ENCODE peak calls at places on chromosome 3, in nine cellular contexts. R is prostate gland, E is AG09309, O is transverse colon, C is fibroblast of lung, B is DND-41, M is AG04449, A is uterus, F is choroid plexus epithelial cell. D is an unnamed sample.

GRCh38 chr3:6962796-6963195 is 101.9 kb downstream of the GRM7 start:
- DNase-seq in B (no peak), R (no peak), M (no peak), O (no peak), F (no peak), E (no peak), A (no peak), C (no peak), D (no peak)

GRCh38 chr3:5271061-5271683 is 83.7 kb downstream of the EDEM1 start:
- DNase-seq in R (no peak), O (no peak), F (no peak), M (no peak), C (no peak), A (no peak), B (no peak), E (no peak), D (no peak)

GRCh38 chr3:123559040-123559861 is 25.6 kb downstream of the HACD2 start:
- DNase-seq in E (no peak), C (peak), A (no peak), F (peak), B (peak), M (no peak), O (no peak), R (peak), D (peak)

GRCh38 chr3:177758131-177758530 is 560.8 kb upstream of the TBL1XR1 start:
- DNase-seq in R (no peak), O (no peak), B (no peak), E (no peak), F (peak), A (no peak), C (peak), M (no peak), D (no peak)

GRCh38 chr3:107662586-107662985 is 139.8 kb downstream of the BBX start:
- DNase-seq in R (no peak), E (no peak), O (no peak), M (no peak), C (peak), A (no peak), B (no peak), F (peak), D (no peak)

GRCh38 chr3:149368201-149368849 is 9.1 kb downstream of the TM4SF1 start:
- DNase-seq in O (no peak), F (no peak), A (no peak), E (no peak), C (peak), M (no peak), R (no peak), B (no peak), D (no peak)

GRCh38 chr3:107753494-107753893 is 230.7 kb downstream of the BBX start:
- DNase-seq in B (peak), R (peak), O (peak), E (no peak), C (peak), A (peak), F (peak), M (no peak), D (peak)

GRCh38 chr3:127136024-127136600 is 56.8 kb upstream of the PRR23E start:
- DNase-seq in F (no peak), R (no peak), A (no peak), B (no peak), O (no peak), C (no peak), E (no peak), M (no peak), D (no peak)

GRCh38 chr3:13391308-13391707 is 28.8 kb downstream of the NUP210 start:
- DNase-seq in E (no peak), A (no peak), C (no peak), M (no peak), O (no peak), B (peak), F (no peak), R (no peak), D (no peak)

GRCh38 chr3:187689984-187690383 is 12.4 kb downstream of the RTP2 start:
- DNase-seq in R (no peak), M (no peak), A (no peak), F (peak), O (no peak), E (no peak), B (no peak), C (peak), D (no peak)

GRCh38 chr3:33395900-33396299 is 44.3 kb downstream of the UBP1 start:
- DNase-seq in E (no peak), C (no peak), A (no peak), M (no peak), B (no peak), R (no peak), O (no peak), F (no peak), D (no peak)

GRCh38 chr3:160486459-160486869 is 36.9 kb upstream of the TRIM59 start:
- DNase-seq in O (no peak), E (peak), C (peak), B (no peak), F (peak), M (no peak), A (no peak), R (no peak), D (peak)

GRCh38 chr3:194986208-194987043 is 284.5 kb downstream of the XXYLT1 start:
- DNase-seq in C (no peak), M (no peak), E (no peak), R (no peak), F (no peak), A (no peak), O (no peak), B (no peak), D (no peak)

GRCh38 chr3:27976933-27977332 is 254.8 kb upstream of the EOMES start:
- DNase-seq in O (no peak), C (peak), M (no peak), B (no peak), E (peak), A (no peak), F (peak), R (no peak), D (no peak)

GRCh38 chr3:195005251-195005620 is 265.7 kb downstream of the XXYLT1 start:
- DNase-seq in E (no peak), M (no peak), R (no peak), O (no peak), C (no peak), B (no peak), A (no peak), F (no peak), D (no peak)

GRCh38 chr3:33773627-33774026 is 24.8 kb upstream of the PDCD6IP start:
- DNase-seq in O (no peak), E (no peak), A (no peak), F (peak), M (peak), C (no peak), B (no peak), R (no peak), D (no peak)

GRCh38 chr3:73060302-73060723 is 1.1 kb upstream of the EBLN2 start:
- DNase-seq in R (no peak), E (peak), C (peak), B (no peak), A (no peak), O (no peak), F (peak), M (no peak), D (no peak)

GRCh38 chr3:141410861-141411771 is 42.8 kb downstream of the ZBTB38 start:
- DNase-seq in F (peak), R (no peak), M (no peak), E (no peak), B (no peak), O (peak), C (peak), A (no peak), D (no peak)

GRCh38 chr3:194387926-194388418 is 11.1 kb downstream of the GP5 start:
- DNase-seq in E (no peak), A (no peak), R (no peak), O (no peak), C (no peak), M (no peak), B (no peak), F (no peak), D (no peak)

GRCh38 chr3:58627580-58627894 is 39.0 kb downstream of the FAM3D start:
- DNase-seq in B (no peak), R (peak), M (no peak), C (peak), O (no peak), A (no peak), F (peak), E (no peak), D (no peak)

GRCh38 chr3:44427683-44428082 is 49.8 kb downstream of the ZNF445 start:
- DNase-seq in B (no peak), C (no peak), O (no peak), E (no peak), F (no peak), M (no peak), A (no peak), R (no peak), D (no peak)

GRCh38 chr3:100073555-100074307 is 40.6 kb downstream of the FILIP1L start:
- DNase-seq in O (peak), R (no peak), M (peak), E (peak), C (peak), B (peak), A (peak), F (peak), D (peak)

GRCh38 chr3:187802203-187802927 is 57.1 kb upstream of the BCL6 start:
- DNase-seq in E (no peak), R (no peak), A (no peak), O (no peak), B (no peak), F (no peak), M (no peak), C (no peak), D (no peak)

DNA sequence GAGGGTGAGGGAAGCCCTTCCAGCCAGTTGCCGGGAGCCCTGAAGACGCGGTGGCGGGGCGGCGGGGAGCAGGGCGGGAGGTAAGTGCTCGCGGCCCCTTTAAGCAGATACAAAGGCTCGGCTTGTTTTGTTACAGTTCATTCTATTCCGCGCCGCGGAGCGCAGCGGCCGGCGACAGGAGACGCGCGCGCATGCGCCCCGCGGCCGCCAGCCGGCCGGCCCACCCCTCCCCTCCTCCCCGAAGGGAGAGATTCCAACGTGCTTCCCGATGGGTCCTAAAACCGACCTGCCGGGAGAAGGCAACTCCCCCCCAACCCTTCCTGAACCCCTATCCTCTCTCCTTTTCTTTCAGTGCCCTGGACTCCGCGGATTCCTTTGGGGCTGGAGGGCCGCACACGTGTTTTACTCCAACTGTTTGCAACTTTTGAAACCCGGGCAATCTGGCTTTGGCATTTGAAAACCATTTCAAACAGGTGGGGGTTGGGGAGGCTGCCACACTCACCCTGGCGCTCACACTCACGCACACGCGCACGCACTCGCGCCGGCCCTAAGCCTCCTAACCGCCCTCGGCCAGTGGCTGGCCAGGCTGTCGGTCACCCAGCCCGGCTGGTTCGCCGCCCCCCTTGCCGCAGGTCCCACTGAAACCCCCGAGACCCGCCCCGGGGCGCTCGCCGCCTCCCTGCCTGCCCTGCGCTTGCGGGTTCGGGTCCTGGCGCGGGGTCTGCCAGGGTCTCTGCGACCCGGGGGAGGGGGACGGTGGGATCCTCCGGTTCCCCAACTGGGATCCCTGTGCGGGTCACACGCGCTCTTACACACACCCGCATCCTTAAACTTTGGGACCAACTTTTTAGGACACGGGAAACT is at the start of gene MAGI1:
- DNase-seq in B (no peak), A (peak), R (peak), E (peak), O (peak), C (peak), F (peak), M (no peak), D (peak)
- H3K4me3 ChIP-seq in B (no peak), A (peak), R (peak), E (peak), O (peak), C (peak), F (peak), M (peak), D (peak)

GRCh38 chr3:56476771-56477170 is 8.5 kb upstream of the ERC2 start:
- DNase-seq in C (no peak), R (no peak), B (no peak), E (no peak), M (no peak), O (no peak), F (no peak), A (no peak), D (no peak)
- TF ChIP-seq CTCF in C (no peak), R (no peak), B (no peak), E (no peak), M (no peak), O (no peak), F (no peak), A (no peak), D (no peak)

GRCh38 chr3:9122732-9123364 is 126.6 kb downstream of the SRGAP3 start:
- DNase-seq in C (no peak), O (peak), R (no peak), A (no peak), M (no peak), B (no peak), F (no peak), E (no peak), D (no peak)

GRCh38 chr3:9125278-9125951 is 124.0 kb downstream of the SRGAP3 start:
- DNase-seq in F (no peak), C (no peak), B (no peak), M (no peak), A (no peak), R (no peak), O (no peak), E (no peak), D (no peak)

GRCh38 chr3:9123849-9124248 is 125.6 kb downstream of the SRGAP3 start:
- DNase-seq in B (no peak), F (no peak), M (no peak), O (no peak), E (no peak), R (no peak), A (no peak), C (no peak), D (no peak)

GRCh38 chr3:9121366-9121765 is 128.1 kb downstream of the SRGAP3 start:
- DNase-seq in E (no peak), F (no peak), A (no peak), C (no peak), R (no peak), B (no peak), O (no peak), M (no peak), D (no peak)

DNA sequence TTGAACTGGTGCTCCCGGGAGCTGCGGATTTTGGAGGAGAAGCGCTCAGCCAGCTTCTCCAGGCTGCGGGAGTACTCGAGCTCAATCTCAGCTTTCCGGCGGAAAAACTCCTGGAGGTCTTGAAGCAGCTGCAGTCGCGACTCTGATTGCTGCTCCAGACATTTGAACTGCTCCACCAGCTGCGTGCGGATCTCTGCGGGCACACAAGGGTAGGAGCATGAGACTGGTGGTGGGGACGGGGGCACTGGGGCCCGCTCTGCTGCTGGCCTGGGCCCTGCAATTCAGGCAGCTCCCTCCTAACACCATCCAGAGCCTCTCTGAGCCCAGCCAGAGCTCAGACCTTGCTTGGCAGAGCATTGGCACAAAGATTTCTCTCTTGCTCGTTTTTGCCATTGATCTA is 124.7 kb downstream of the SRGAP3 start:
- DNase-seq in F (no peak), M (no peak), E (no peak), O (no peak), C (no peak), R (no peak), B (no peak), A (no peak), D (no peak)
- H3K4me3 ChIP-seq in F (no peak), M (no peak), E (no peak), O (no peak), C (no peak), R (no peak), B (no peak), A (no peak), D (no peak)

GRCh38 chr3:142929109-142929508 is 34.4 kb downstream of the PAQR9 start:
- DNase-seq in F (peak), A (no peak), E (no peak), O (peak), M (no peak), R (no peak), B (peak), C (peak), D (no peak)
- TF ChIP-seq CTCF in F (peak), A (no peak), E (peak), O (peak), M (peak), R (no peak), B (peak), C (peak), D (peak)

DNA sequence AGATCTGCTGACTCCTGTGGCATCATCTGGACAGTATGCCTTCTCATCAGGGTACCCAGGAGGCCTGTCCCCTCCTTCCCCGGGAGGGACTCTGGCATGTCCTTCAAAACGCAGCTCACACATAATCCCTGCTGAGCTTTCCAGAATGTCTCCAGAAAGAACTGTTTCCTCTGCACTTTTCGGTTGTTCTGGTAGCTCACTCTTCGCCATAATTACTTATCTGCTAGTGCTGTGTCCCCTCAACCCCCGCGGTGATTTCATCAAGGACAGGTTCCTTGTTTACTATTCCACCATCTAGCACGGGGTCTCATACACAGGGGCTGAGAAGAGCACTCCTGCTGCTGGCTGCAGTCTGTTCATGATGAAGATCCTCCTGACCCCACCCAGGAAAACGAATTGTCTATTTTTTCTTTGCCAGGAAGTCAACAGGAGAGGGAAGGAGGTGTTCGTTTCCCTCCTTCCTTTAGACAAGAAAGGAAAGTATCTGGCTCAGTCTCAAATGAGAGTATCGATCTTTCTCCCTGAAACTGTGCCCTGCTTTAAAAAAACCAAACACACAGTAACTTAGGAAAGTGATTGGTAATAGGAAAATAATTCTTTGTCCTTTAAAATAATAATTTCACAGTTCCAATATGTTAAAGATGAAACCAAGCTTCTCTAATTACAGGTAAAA is 115.9 kb downstream of the SENP2 start:
- DNase-seq in R (no peak), M (no peak), A (no peak), O (no peak), E (no peak), F (no peak), B (no peak), C (no peak), D (no peak)
- H3K4me3 ChIP-seq in R (no peak), M (no peak), A (no peak), O (no peak), E (no peak), F (no peak), B (no peak), C (no peak), D (no peak)

GRCh38 chr3:74891312-74891711 is 276.9 kb upstream of the CNTN3 start:
- DNase-seq in R (no peak), A (no peak), O (no peak), B (no peak), E (no peak), C (no peak), F (no peak), M (no peak), D (no peak)

DNA sequence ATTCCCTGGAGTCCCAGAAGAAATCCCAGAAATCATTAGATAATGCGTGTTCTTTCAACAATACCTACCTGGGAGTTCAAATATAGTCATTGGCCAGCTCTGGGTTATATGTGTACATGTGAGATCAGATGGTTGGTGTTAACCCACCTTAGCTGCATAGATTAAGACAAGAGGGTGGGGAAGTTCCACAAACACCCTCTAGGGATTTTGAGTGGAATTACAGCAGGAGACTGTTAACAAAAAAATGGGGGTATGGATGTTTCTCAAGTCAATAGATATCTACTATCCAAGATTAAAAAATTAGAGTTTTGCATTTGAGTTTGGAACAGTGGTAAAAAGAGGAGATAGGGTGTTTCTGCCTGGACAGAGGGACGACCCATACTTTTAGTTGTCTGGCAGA is 282.5 kb upstream of the CNTN3 start:
- DNase-seq in C (peak), R (no peak), M (no peak), O (no peak), A (no peak), E (no peak), B (no peak), F (peak), D (no peak)
- TF ChIP-seq CTCF in C (peak), R (no peak), M (peak), O (no peak), A (no peak), E (peak), B (peak), F (peak), D (peak)

GRCh38 chr3:17742837-17743659 is 617 bp upstream of the TBC1D5 start:
- DNase-seq in B (no peak), E (peak), R (no peak), A (no peak), M (peak), O (no peak), F (no peak), C (no peak), D (peak)
- H3K4me3 ChIP-seq in B (peak), E (peak), R (peak), A (peak), M (peak), O (peak), F (peak), C (peak), D (peak)

GRCh38 chr3:145578465-145578864 is 582.5 kb downstream of the PLOD2 start:
- DNase-seq in R (no peak), O (no peak), E (no peak), C (no peak), F (no peak), A (no peak), M (no peak), B (no peak), D (no peak)
- TF ChIP-seq CTCF in R (no peak), O (no peak), E (no peak), C (no peak), F (no peak), A (no peak), M (no peak), B (no peak), D (no peak)

GRCh38 chr3:157868168-157868567 is 238.1 kb downstream of the SHOX2 start:
- DNase-seq in O (no peak), R (no peak), M (peak), F (peak), C (peak), E (peak), A (no peak), B (no peak), D (peak)
- H3K4me3 ChIP-seq in O (no peak), R (no peak), M (no peak), F (no peak), C (no peak), E (no peak), A (no peak), B (no peak), D (no peak)

D was measured in astrocyte of the cerebellum.